ENCODE peak calls at places on chromosome 1, in nine cellular contexts. H is transverse colon; R is HL-60; V is colonic mucosa; A is lower leg skin; Y is IMR-90; P is heart left ventricle; B is BE2C; N is CD8-positive, alpha-beta T cell. D is an unnamed sample.

GRCh38 chr1:213287987-213288386 is 236.9 kb downstream of the RPS6KC1 start:
- DNase-seq in H (no peak), R (no peak), V (no peak), A (no peak), Y (no peak), P (no peak), B (no peak), N (no peak), D (no peak)

GRCh38 chr1:9910080-9910424 is at the start of gene CTNNBIP1:
- DNase-seq in H (no peak), R (no peak), V (no peak), A (no peak), Y (no peak), P (no peak), B (no peak), N (no peak), D (no peak)

GRCh38 chr1:224219612-224220011 is 36.6 kb downstream of the DEGS1 start:
- DNase-seq in H (no peak), R (no peak), V (no peak), A (no peak), Y (no peak), P (no peak), B (no peak), N (no peak), D (no peak)

GRCh38 chr1:93700532-93701469 is 19.2 kb upstream of the BCAR3 start:
- DNase-seq in H (no peak), R (no peak), V (no peak), A (peak), Y (no peak), P (no peak), B (no peak), N (no peak), D (no peak)

GRCh38 chr1:24725209-24725651 is 20.0 kb upstream of the CLIC4 start:
- DNase-seq in H (no peak), R (no peak), V (no peak), A (no peak), Y (peak), P (no peak), B (no peak), N (no peak), D (no peak)

GRCh38 chr1:158864595-158864994 is 33.4 kb downstream of the MNDA start:
- DNase-seq in H (no peak), R (no peak), V (no peak), A (no peak), Y (no peak), P (no peak), B (no peak), N (no peak), D (no peak)

GRCh38 chr1:184827600-184828368 is 73.1 kb upstream of the EDEM3 start:
- DNase-seq in H (no peak), R (no peak), V (no peak), A (no peak), Y (peak), P (no peak), B (no peak), N (no peak), D (no peak)

GRCh38 chr1:33220701-33221384 is 35.4 kb upstream of the ZNF362 start:
- DNase-seq in H (no peak), R (no peak), V (no peak), A (peak), Y (no peak), P (no peak), B (no peak), N (no peak), D (no peak)

GRCh38 chr1:174723815-174724214 is 275.9 kb upstream of the CACYBP start:
- DNase-seq in H (no peak), R (no peak), V (no peak), A (no peak), Y (no peak), P (no peak), B (no peak), N (no peak), D (no peak)

GRCh38 chr1:39701092-39701460 is 9.8 kb upstream of the HPCAL4 start:
- DNase-seq in H (no peak), R (no peak), V (no peak), A (peak), Y (peak), P (no peak), B (no peak), N (no peak), D (no peak)

GRCh38 chr1:108670131-108670773 is 9.4 kb upstream of the HENMT1 start:
- DNase-seq in H (no peak), R (no peak), V (no peak), A (no peak), Y (no peak), P (no peak), B (no peak), N (no peak), D (no peak)

GRCh38 chr1:55604194-55604593 is 389.0 kb upstream of the USP24 start:
- DNase-seq in H (no peak), R (no peak), V (no peak), A (no peak), Y (no peak), P (no peak), B (no peak), N (no peak), D (no peak)

GRCh38 chr1:67534627-67535065 is 104.4 kb upstream of the SERBP1 start:
- DNase-seq in H (no peak), R (no peak), V (no peak), A (no peak), Y (peak), P (no peak), B (no peak), N (no peak), D (no peak)

GRCh38 chr1:58391514-58391913 is 155.0 kb downstream of the OMA1 start:
- DNase-seq in H (no peak), R (no peak), V (no peak), A (no peak), Y (no peak), P (no peak), B (no peak), N (no peak), D (no peak)

GRCh38 chr1:115430717-115431116 is 92.7 kb upstream of the NGF start:
- DNase-seq in H (no peak), R (no peak), V (no peak), A (no peak), Y (peak), P (no peak), B (no peak), N (no peak), D (no peak)

GRCh38 chr1:22681564-22682276 is 28.7 kb downstream of the C1QB start:
- DNase-seq in H (no peak), R (no peak), V (no peak), A (no peak), Y (no peak), P (no peak), B (no peak), N (no peak), D (no peak)

GRCh38 chr1:55702064-55702463 is 486.9 kb upstream of the USP24 start:
- DNase-seq in H (no peak), R (no peak), V (peak), A (no peak), Y (no peak), P (no peak), B (no peak), N (no peak), D (no peak)

GRCh38 chr1:85144351-85144750 is 56.5 kb downstream of the SYDE2 start:
- DNase-seq in H (no peak), R (no peak), V (peak), A (no peak), Y (no peak), P (no peak), B (no peak), N (no peak), D (no peak)

GRCh38 chr1:63893976-63894375 is 120.2 kb downstream of the ROR1 start:
- DNase-seq in H (no peak), R (no peak), V (no peak), A (no peak), Y (no peak), P (no peak), B (no peak), N (no peak), D (no peak)

GRCh38 chr1:115300087-115300856 is 37.8 kb downstream of the NGF start:
- DNase-seq in H (no peak), R (no peak), V (no peak), A (no peak), Y (peak), P (no peak), B (no peak), N (no peak), D (no peak)

GRCh38 chr1:172742599-172743500 is 83.9 kb downstream of the FASLG start:
- DNase-seq in H (no peak), R (peak), V (no peak), A (no peak), Y (peak), P (no peak), B (no peak), N (no peak), D (no peak)

GRCh38 chr1:175129997-175130648 is 62.5 kb downstream of the KIAA0040 start:
- DNase-seq in H (no peak), R (no peak), V (no peak), A (peak), Y (no peak), P (no peak), B (no peak), N (no peak), D (no peak)

GRCh38 chr1:6157132-6157527 is 23.0 kb downstream of the CHD5 start:
- DNase-seq in H (no peak), R (no peak), V (no peak), A (no peak), Y (no peak), P (no peak), B (no peak), N (no peak), D (no peak)

GRCh38 chr1:215877452-215877951 is 310.4 kb downstream of the KCTD3 start:
- DNase-seq in H (no peak), R (no peak), V (no peak), A (no peak), Y (no peak), P (no peak), B (no peak), N (no peak), D (no peak)

GRCh38 chr1:160739098-160739511 is at the start of gene SLAMF7:
- DNase-seq in H (peak), R (peak), V (no peak), A (no peak), Y (no peak), P (no peak), B (no peak), N (peak), D (peak)

GRCh38 chr1:38169121-38169520 is 122.5 kb upstream of the POU3F1 start:
- DNase-seq in H (no peak), R (no peak), V (no peak), A (no peak), Y (no peak), P (no peak), B (no peak), N (no peak), D (no peak)

GRCh38 chr1:240575976-240576666 is 35.8 kb downstream of the GREM2 start:
- DNase-seq in H (no peak), R (no peak), V (no peak), A (no peak), Y (peak), P (no peak), B (no peak), N (peak), D (no peak)

GRCh38 chr1:197467881-197468280 is 199.8 kb downstream of the CRB1 start:
- DNase-seq in H (no peak), R (no peak), V (no peak), A (no peak), Y (peak), P (no peak), B (no peak), N (no peak), D (no peak)

GRCh38 chr1:223001653-223002634 is 141.1 kb downstream of the TLR5 start:
- DNase-seq in H (no peak), R (no peak), V (no peak), A (no peak), Y (no peak), P (no peak), B (no peak), N (no peak), D (no peak)

GRCh38 chr1:216237927-216238550 is 185.2 kb downstream of the USH2A start:
- DNase-seq in H (no peak), R (no peak), V (no peak), A (no peak), Y (no peak), P (no peak), B (no peak), N (no peak), D (no peak)

GRCh38 chr1:21783679-21784603 is 992 bp upstream of the USP48 start:
- DNase-seq in H (peak), R (peak), V (peak), A (no peak), Y (peak), P (no peak), B (no peak), N (no peak), D (no peak)

GRCh38 chr1:211741799-211742198 is 66.4 kb upstream of the NEK2 start:
- DNase-seq in H (no peak), R (no peak), V (no peak), A (no peak), Y (no peak), P (no peak), B (no peak), N (no peak), D (no peak)

DNA sequence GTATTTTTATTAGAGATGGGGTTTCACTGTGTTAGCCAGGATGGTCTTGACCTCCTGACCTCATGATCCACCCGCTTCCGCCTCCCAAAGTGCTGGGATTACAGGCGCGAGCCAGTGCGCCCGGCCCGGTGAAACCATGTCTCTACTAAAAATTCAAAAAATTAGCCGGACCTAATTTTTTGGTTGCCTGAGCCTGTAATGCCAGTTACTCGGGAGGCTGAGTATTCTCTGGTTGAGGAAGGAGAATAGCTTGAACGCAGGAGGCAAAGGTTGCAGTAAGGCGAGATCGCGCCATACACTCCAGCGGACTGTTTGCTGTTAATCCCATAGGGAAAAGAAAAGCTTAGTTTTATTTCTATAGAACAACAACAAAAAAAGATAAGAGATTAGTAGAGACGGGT is 29.9 kb upstream of the HJV start:
- DNase-seq in H (no peak), R (no peak), V (no peak), A (peak), Y (no peak), P (no peak), B (peak), N (no peak), D (no peak)
- TF ChIP-seq CTCF in H (no peak), R (no peak), V (no peak), A (no peak), Y (no peak), P (no peak), B (no peak), N (no peak), D (no peak)

DNA sequence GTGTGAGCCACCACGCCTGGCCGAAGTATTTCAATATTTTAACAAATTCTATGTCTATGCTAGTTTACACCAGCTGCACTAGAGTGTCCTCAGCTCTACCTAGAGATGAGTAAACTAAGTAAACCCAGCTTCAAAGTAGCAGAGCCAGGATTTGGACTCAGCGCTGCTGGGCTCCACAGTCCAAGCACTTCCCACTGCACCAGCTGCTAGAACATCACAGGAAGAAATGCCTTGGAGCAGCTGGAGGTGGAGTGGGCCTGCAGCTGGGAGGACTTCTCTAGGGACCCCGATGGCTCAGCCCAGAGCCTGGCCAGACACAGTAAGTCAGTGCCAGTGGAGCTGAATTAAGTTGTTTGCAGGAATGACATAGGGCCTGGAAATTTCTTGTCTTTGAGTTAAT is 10.2 kb upstream of the SMIM12 start:
- DNase-seq in H (no peak), R (no peak), V (no peak), A (peak), Y (no peak), P (no peak), B (no peak), N (no peak), D (no peak)
- TF ChIP-seq CTCF in H (no peak), R (no peak), V (no peak), A (no peak), Y (no peak), P (no peak), B (no peak), N (no peak), D (no peak)

DNA sequence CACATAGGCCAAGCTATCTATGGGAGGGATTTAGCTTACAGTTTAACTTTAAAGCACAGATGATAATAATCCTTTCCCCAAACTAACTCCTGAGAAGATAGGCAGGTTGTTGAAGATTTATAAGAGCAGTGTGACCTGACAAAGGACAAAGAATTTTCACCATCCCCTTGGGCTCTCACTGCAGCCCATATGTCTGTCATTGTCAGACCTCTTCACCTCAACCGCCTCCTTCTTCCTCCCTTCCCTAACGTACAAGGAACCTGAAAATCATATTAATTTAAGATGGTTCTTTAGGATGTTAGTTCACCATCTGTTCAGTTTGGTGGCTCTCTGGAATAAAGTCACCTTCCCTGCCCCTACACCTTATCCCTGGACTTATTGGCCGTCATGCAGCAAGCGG is 5.0 kb downstream of the RNU1-2 start:
- DNase-seq in H (no peak), R (no peak), V (no peak), A (no peak), Y (no peak), P (no peak), B (no peak), N (no peak), D (no peak)
- TF ChIP-seq CTCF in H (peak), R (no peak), V (no peak), A (no peak), Y (peak), P (no peak), B (no peak), N (no peak), D (no peak)

GRCh38 chr1:117235863-117236465 is 25.2 kb upstream of the VTCN1 start:
- DNase-seq in H (no peak), R (no peak), V (no peak), A (no peak), Y (no peak), P (no peak), B (no peak), N (no peak), D (no peak)
- TF ChIP-seq CTCF in H (no peak), R (no peak), V (no peak), A (no peak), Y (no peak), P (no peak), B (no peak), N (no peak), D (no peak)

DNA sequence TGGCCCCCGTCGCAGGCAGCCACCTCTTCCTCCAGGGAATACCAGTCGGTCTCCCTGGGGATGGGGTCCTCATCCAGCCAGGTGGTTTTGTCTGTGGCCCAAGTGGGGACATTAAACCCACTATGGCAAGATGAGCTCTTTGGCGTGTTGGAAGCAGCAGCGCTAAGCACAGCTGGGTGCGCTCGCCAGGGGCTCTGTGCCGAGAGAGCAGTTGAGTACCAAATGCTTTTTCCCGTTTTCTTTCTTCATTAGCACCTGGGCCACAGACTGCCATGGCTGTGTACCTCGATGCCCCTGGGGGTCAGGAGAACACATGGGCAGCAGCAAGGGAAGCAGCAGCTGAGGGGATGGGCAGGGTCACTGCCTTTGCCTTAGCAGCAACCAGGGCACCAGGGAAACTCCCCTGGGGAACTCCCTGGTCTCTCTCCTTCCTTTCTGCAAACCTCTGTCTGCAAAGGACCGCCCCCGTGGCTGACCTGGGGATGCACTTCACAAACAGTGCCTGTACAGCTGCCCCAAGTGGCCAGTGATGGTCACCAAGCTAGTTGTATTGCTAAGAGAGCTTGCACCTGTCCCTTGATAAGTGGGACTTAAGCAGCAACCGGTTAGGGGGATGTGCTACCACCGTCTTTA is 31.1 kb downstream of the EDARADD start:
- DNase-seq in H (no peak), R (no peak), V (no peak), A (peak), Y (no peak), P (no peak), B (no peak), N (peak), D (peak)
- TF ChIP-seq CTCF in H (no peak), R (no peak), V (no peak), A (no peak), Y (no peak), P (no peak), B (no peak), N (no peak), D (no peak)

DNA sequence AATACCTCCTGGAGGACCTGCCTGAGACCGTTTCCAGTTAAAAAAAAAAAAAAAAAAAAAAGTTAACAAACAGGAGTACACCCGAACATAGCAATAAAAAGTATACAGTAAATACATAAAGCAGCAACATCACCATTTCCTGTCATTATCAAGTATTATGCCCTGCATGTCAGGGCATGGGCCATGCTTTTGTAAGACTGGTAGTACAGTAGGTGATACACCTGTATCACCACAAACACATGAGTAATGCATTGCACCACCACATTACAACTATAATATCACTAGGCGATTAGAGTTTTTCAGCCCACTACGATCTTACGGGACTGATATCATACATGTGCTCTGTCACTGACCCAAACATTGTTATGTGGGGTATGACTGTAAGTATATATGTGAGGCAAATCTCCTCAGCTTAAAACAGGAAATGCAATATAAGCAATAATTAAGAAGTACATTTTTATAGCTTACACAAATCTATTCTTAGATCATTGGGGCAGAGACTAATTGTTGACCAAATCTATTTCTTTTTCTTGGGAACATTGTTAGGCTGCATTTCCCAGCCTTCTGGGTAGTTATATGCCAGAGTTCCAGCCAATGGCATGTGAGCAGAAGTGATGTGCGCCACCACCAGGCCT is 98.1 kb downstream of the PLD5 start:
- DNase-seq in H (no peak), R (no peak), V (no peak), A (no peak), Y (no peak), P (no peak), B (no peak), N (no peak), D (no peak)
- TF ChIP-seq CTCF in H (no peak), R (no peak), V (no peak), A (no peak), Y (no peak), P (no peak), B (no peak), N (no peak), D (no peak)

GRCh38 chr1:42915456-42915855 is 43.2 kb downstream of the SLC2A1 start:
- DNase-seq in H (no peak), R (no peak), V (no peak), A (no peak), Y (no peak), P (no peak), B (no peak), N (no peak), D (no peak)
- TF ChIP-seq CTCF in H (no peak), R (no peak), V (no peak), A (no peak), Y (no peak), P (no peak), B (no peak), N (no peak), D (no peak)

D was measured in natural killer cell.